ENCODE peak calls at places on chromosomes 6 and 20, in seven cellular contexts. W is ovary, J is stomach, N is IMR-90, O is body of pancreas, R is HepG2, I is prostate gland. H is an unnamed sample.

GRCh38 chr6:41430875-41431274 is 95.5 kb downstream of the NCR2 start:
- DNase-seq in W (no peak), J (no peak), N (peak; percentile 70), O (no peak), R (no peak), I (no peak), H (no peak)

GRCh38 chr6:85942844-85943243 is 300.2 kb upstream of the SYNCRIP start:
- DNase-seq in W (no peak), J (no peak), N (no peak), O (no peak), R (no peak), I (no peak), H (no peak)

GRCh38 chr20:775679-776135 is 7.4 kb upstream of the SLC52A3 start:
- DNase-seq in W (no peak), J (peak; percentile 91), N (no peak), O (peak; percentile 78), R (no peak), I (peak; percentile 67), H (peak; percentile 86)

GRCh38 chr6:157604816-157605215 is 218.2 kb upstream of the SNX9 start:
- DNase-seq in W (no peak), J (no peak), N (no peak), O (no peak), R (no peak), I (no peak), H (no peak)

GRCh38 chr6:110816677-110817076 is 1.4 kb upstream of the CDK19 start:
- DNase-seq in W (peak; percentile 29), J (no peak), N (no peak), O (no peak), R (no peak), I (no peak), H (no peak)

GRCh38 chr6:72788188-72788587 is 166.3 kb downstream of the KCNQ5 start:
- DNase-seq in W (no peak), J (no peak), N (peak; percentile 85), O (no peak), R (no peak), I (no peak), H (no peak)

GRCh38 chr6:22421187-22421586 is 124.4 kb upstream of the PRL start:
- DNase-seq in W (no peak), J (no peak), N (no peak), O (no peak), R (no peak), I (no peak), H (no peak)

GRCh38 chr6:148027201-148027600 is 315.4 kb upstream of the SASH1 start:
- DNase-seq in W (no peak), J (no peak), N (no peak), O (peak; percentile 7), R (no peak), I (no peak), H (no peak)

GRCh38 chr6:43129434-43130194 is 41.5 kb upstream of the SRF start:
- DNase-seq in W (no peak), J (peak; percentile 49), N (peak; percentile 35), O (no peak), R (peak; percentile 52), I (no peak), H (peak; percentile 70)

GRCh38 chr20:45704969-45705637 is at the start of gene WFDC10B:
- DNase-seq in W (no peak), J (no peak), N (no peak), O (peak; percentile 13), R (no peak), I (no peak), H (no peak)

GRCh38 chr6:156720739-156721714 is 56.2 kb upstream of the ARID1B start:
- DNase-seq in W (peak; percentile 32), J (peak; percentile 73), N (peak; percentile 31), O (peak; percentile 75), R (peak; percentile 24), I (peak; percentile 79), H (peak; percentile 79)

GRCh38 chr6:166757226-166758135 is 130.4 kb upstream of the RPS6KA2 start:
- DNase-seq in W (no peak), J (no peak), N (peak; percentile 59), O (peak; percentile 25), R (no peak), I (no peak), H (no peak)

GRCh38 chr6:146543211-146543939 is at the start of gene RAB32:
- DNase-seq in W (peak; percentile 91), J (peak; percentile 94), N (peak; percentile 95), O (peak; percentile 92), R (peak; percentile 89), I (peak; percentile 85), H (peak; percentile 91)

GRCh38 chr6:132161283-132161682 is 210.1 kb upstream of the CCN2 start:
- DNase-seq in W (no peak), J (no peak), N (peak; percentile 80), O (no peak), R (peak; percentile 45), I (no peak), H (no peak)

GRCh38 chr20:33647603-33648395 is 14.3 kb upstream of the C20orf144 start:
- DNase-seq in W (no peak), J (peak; percentile 59), N (peak; percentile 31), O (peak; percentile 57), R (no peak), I (peak; percentile 78), H (no peak)

GRCh38 chr6:148829415-148830101 is 82.7 kb downstream of the UST start:
- DNase-seq in W (no peak), J (no peak), N (peak; percentile 28), O (no peak), R (no peak), I (no peak), H (no peak)

GRCh38 chr6:35499372-35499771 is 2.5 kb upstream of the TEAD3 start:
- DNase-seq in W (no peak), J (no peak), N (no peak), O (no peak), R (no peak), I (no peak), H (no peak)

GRCh38 chr20:58697867-58698703 is 5.5 kb downstream of the NPEPL1 start:
- DNase-seq in W (no peak), J (no peak), N (no peak), O (peak; percentile 4), R (no peak), I (no peak), H (peak; percentile 32)

GRCh38 chr6:27630727-27631613 is 158.1 kb upstream of the ZNF184 start:
- DNase-seq in W (peak; percentile 35), J (no peak), N (peak; percentile 47), O (peak; percentile 47), R (peak; percentile 74), I (peak; percentile 5), H (peak; percentile 52)

DNA sequence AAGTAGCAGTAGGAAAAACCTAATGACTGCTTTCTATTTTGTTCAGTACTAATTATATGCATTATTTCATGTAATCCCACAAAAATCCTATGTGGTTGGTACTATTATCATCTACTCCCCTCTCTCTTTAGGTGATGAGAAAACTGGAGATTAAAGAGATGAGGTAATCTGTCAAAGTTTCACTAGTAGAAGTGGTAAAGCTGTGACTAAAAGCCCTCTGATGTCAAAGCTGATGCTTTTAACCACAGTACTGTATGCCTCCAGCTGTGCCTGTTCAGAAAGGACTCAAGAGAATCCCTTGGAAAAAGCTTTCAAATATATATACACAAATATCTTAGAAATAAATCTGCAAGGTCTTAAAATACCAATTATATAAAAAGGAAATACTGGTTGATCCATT is 38.0 kb downstream of the PHIP start:
- DNase-seq in W (no peak), J (no peak), N (peak; percentile 53), O (no peak), R (no peak), I (no peak), H (no peak)
- H3K4me1 ChIP-seq in W (no peaks in the 10 kb centered on the region), J (no peaks in the 10 kb centered on the region), N (peaks cover 3% of the 10 kb centered on the region), O (peaks cover 8% of the 10 kb centered on the region), R (peaks cover 19% of the 10 kb centered on the region), I (no peaks in the 10 kb centered on the region), H (no peaks in the 10 kb centered on the region)

GRCh38 chr20:50852085-50852484 is 57.2 kb downstream of the BCAS4 start:
- DNase-seq in W (no peak), J (no peak), N (no peak), O (no peak), R (no peak), I (no peak), H (no peak)

GRCh38 chr20:50845566-50846211 is 50.8 kb downstream of the BCAS4 start:
- DNase-seq in W (no peak), J (no peak), N (no peak), O (no peak), R (no peak), I (no peak), H (no peak)

GRCh38 chr20:50848341-50848808 is 53.5 kb downstream of the BCAS4 start:
- DNase-seq in W (peak; percentile 59), J (peak; percentile 52), N (no peak), O (peak; percentile 64), R (no peak), I (peak; percentile 36), H (no peak)

GRCh38 chr20:50850721-50851286 is 55.9 kb downstream of the BCAS4 start:
- DNase-seq in W (no peak), J (no peak), N (no peak), O (no peak), R (no peak), I (no peak), H (no peak)

GRCh38 chr20:50848846-50849673 is 54.2 kb downstream of the BCAS4 start:
- DNase-seq in W (no peak), J (peak; percentile 53), N (no peak), O (peak; percentile 70), R (no peak), I (no peak), H (peak; percentile 30)
- H3K4me3 ChIP-seq in W (peak overlapping the region; percentile 11), J (peak overlapping the region; percentile 12), N (no peak overlapping the region), O (no peak overlapping the region), R (peak overlapping the region; percentile 2), I (no peak overlapping the region), H (no peak overlapping the region)

GRCh38 chr6:135498178-135498841 is 770 bp upstream of the AHI1 start:
- DNase-seq in W (peak; percentile 55), J (peak; percentile 72), N (peak; percentile 94), O (peak; percentile 80), R (peak; percentile 84), I (peak; percentile 70), H (peak; percentile 59)
- TF ChIP-seq POLR2A in W (peak; percentile 11), J (no peak), N (peak; percentile 85), O (peak; percentile 35), R (peak; percentile 67), I (peak; percentile 60), H (peak; percentile 26)

DNA sequence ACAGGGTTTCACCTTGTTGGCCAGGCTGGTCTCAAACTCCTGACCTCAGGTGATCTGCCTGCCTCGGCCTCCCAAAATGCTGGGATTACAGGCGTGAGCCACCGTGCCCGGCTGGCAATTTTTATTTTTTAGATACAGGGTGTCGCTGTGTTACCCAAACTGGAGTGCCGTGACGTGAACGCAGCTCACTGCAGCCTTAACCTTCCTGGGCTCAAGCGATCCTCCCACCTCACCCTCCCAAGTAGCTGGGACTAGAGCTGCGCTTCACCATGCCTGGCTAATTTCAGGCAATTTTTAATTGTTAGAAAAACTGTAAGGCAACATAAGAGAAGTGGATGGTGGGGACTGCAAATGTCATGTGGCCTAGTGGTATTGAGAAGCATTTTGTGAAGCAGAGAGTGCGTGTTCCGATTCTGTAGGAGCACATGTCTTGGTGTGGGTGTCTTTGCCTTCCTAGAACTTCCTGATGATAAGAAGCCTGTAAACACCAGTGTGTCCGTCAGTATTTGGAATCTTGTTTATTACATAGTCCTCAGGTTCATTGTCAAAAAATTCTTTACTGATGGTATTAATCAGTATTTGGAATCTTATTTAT is 18.0 kb downstream of the JARID2 start:
- DNase-seq in W (no peak), J (no peak), N (no peak), O (no peak), R (no peak), I (no peak), H (no peak)
- H3K4me1 ChIP-seq in W (peaks cover 34% of the 10 kb centered on the region), J (peaks cover 51% of the 10 kb centered on the region), N (peaks cover 41% of the 10 kb centered on the region), O (peaks cover 54% of the 10 kb centered on the region), R (peaks cover 52% of the 10 kb centered on the region), I (peaks cover 16% of the 10 kb centered on the region), H (peaks cover 59% of the 10 kb centered on the region)